ENCODE peak calls at places on chromosomes 4 and X, in nine cellular contexts. B is A549, S is transverse colon, R is left lung, V is astrocyte of the spinal cord, O is choroid plexus epithelial cell, A is GM12865, P is thoracic aorta, D is fibroblast of villous mesenchyme. Q is an unnamed sample.
A peak's percentile ranks its signal among the peaks of the same experiment; 100 is the strongest.

GRCh38 chr4:86834901-86835300 is 14.3 kb downstream of the SLC10A6 start:
- DNase-seq in B (no peak), S (no peak), R (no peak), V (peak; percentile 70), O (peak; percentile 76), A (no peak), P (no peak), D (peak; percentile 69), Q (no peak)

GRCh38 chr4:11514780-11515432 is 86.2 kb upstream of the HS3ST1 start:
- DNase-seq in B (no peak), S (no peak), R (no peak), V (no peak), O (no peak), A (no peak), P (no peak), D (no peak), Q (no peak)

GRCh38 chr4:165540206-165540865 is 161.5 kb downstream of the CPE start:
- DNase-seq in B (no peak), S (no peak), R (no peak), V (no peak), O (no peak), A (no peak), P (no peak), D (no peak), Q (no peak)

GRCh38 chr4:38119663-38120374 is 159.6 kb downstream of the PTTG2 start:
- DNase-seq in B (peak; percentile 5), S (no peak), R (no peak), V (peak; percentile 88), O (peak; percentile 87), A (no peak), P (no peak), D (peak; percentile 96), Q (no peak)

GRCh38 chrX:72141372-72142004 is 9.8 kb upstream of the RTL5 start:
- DNase-seq in B (no peak), S (no peak), R (no peak), V (no peak), O (peak; percentile 13), A (peak; percentile 45), P (no peak), D (peak; percentile 46), Q (no peak)

GRCh38 chr4:96170198-96170597 is 330.3 kb downstream of the PDHA2 start:
- DNase-seq in B (peak; percentile 3), S (no peak), R (peak; percentile 18), V (no peak), O (no peak), A (peak; percentile 1), P (no peak), D (peak; percentile 31), Q (no peak)

GRCh38 chr4:80138556-80139538 is 58.5 kb upstream of the PRDM8 start:
- DNase-seq in B (no peak), S (peak; percentile 8), R (no peak), V (peak; percentile 53), O (peak; percentile 76), A (peak; percentile 75), P (no peak), D (peak; percentile 41), Q (peak; percentile 29)

GRCh38 chr4:7320413-7320812 is 114.3 kb downstream of the PSAPL1 start:
- DNase-seq in B (no peak), S (no peak), R (no peak), V (no peak), O (no peak), A (no peak), P (no peak), D (no peak), Q (no peak)

GRCh38 chr4:173528378-173529321 is 1.4 kb downstream of the HAND2 start:
- DNase-seq in B (no peak), S (no peak), R (no peak), V (no peak), O (no peak), A (no peak), P (no peak), D (peak; percentile 64), Q (peak; percentile 65)

DNA sequence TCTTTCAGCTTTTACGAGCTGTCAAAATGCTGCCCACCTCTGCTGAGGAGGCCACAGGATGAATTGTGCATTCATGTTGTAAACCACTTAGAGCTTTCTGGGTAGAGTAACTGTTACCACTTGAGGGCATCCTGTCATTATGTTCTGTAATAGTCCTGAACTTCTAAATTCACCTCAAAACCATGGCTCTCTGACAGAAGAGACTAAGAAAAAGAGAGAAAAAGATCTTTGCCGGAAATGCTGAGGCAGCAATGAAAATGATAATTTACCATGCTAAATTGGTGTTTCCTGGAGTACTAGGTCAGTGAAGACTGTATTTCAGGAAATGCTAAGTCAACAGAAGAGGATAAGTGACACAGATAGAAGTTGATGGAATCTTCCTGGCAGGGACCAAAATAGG is 942.3 kb upstream of the SLIT2 start:
- DNase-seq in B (no peak), S (no peak), R (no peak), V (peak; percentile 74), O (peak; percentile 86), A (no peak), P (no peak), D (peak; percentile 60), Q (peak; percentile 85)
- TF ChIP-seq CTCF in B (no peak), S (no peak), R (no peak), V (peak; percentile 60), O (peak; percentile 65), A (no peak), P (no peak), D (peak; percentile 53), Q (peak; percentile 58)

DNA sequence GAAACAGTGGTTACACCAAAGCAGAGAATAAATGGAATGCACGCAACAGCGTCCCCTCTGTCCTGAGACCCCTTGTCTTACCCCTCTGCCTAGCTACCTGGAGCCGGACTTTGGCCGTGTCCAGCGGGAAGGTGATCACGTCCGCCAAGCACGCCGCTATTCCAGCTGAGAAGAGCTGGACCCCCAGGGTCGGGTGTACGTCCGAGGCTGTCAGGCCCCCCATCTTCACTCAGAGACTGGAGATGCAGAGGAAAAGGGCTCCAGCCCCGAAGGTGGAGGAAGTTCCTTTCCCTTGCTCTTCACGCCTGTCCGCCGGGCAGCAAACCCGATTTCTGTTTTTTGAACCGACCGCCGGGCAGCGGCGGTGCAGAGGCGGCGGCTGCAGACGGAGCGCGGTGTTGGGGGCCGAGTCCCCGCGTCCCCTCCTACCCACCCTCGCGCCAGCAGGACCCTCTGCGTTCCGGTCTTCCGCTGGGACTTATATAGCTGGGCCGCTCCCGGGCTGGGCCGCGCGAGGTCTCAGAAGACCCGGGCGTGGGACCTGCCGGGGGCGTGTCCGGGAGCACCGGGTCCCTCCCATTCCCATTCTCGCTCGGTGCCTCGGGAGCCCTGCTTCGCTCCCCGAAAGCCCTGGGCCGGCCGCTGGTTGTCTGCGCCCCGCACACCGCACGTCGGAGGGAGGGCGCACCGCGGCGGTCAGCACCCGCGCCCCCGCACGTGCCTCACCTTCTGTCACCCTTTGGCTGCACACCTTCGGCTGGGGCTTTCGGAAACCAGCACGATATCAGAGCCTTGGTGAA is at the start of gene UCP1:
- DNase-seq in B (no peak), S (peak; percentile 19), R (no peak), V (peak; percentile 2), O (peak; percentile 3), A (no peak), P (no peak), D (no peak), Q (no peak)
- H3K4me3 ChIP-seq in B (peak within 1 kb of the TSS; percentile 36), S (peak within 1 kb of the TSS; percentile 46), R (peak within 1 kb of the TSS; percentile 45), V (peak within 1 kb of the TSS; percentile 37), O (peak within 1 kb of the TSS; percentile 50), A (no peak within 1 kb of the TSS), P (peak within 1 kb of the TSS; percentile 73), D (peak within 1 kb of the TSS; percentile 42), Q (peak within 1 kb of the TSS; percentile 40)

GRCh38 chr4:27407616-27408015 is 547.0 kb downstream of the STIM2 start:
- DNase-seq in B (no peak), S (no peak), R (no peak), V (peak; percentile 12), O (peak; percentile 1), A (no peak), P (no peak), D (no peak), Q (no peak)
- TF ChIP-seq CTCF in B (no peak), S (no peak), R (no peak), V (no peak), O (no peak), A (no peak), P (no peak), D (no peak), Q (no peak)

GRCh38 chrX:2698604-2699003 is 7.5 kb downstream of the CD99 start:
- DNase-seq in B (no peak), S (no peak), R (no peak), V (no peak), O (no peak), A (no peak), P (no peak), D (no peak), Q (no peak)

GRCh38 chrX:2697306-2697705 is 6.2 kb downstream of the CD99 start:
- DNase-seq in B (no peak), S (no peak), R (no peak), V (no peak), O (no peak), A (no peak), P (no peak), D (no peak), Q (no peak)

GRCh38 chrX:2699959-2700358 is 8.9 kb downstream of the CD99 start:
- DNase-seq in B (no peak), S (no peak), R (no peak), V (no peak), O (no peak), A (no peak), P (no peak), D (no peak), Q (no peak)

GRCh38 chrX:2696698-2697215 is 5.7 kb downstream of the CD99 start:
- DNase-seq in B (peak; percentile 35), S (no peak), R (no peak), V (peak; percentile 90), O (peak; percentile 81), A (peak; percentile 82), P (no peak), D (peak; percentile 73), Q (peak; percentile 93)

GRCh38 chrX:2697741-2698294 is 6.7 kb downstream of the CD99 start:
- DNase-seq in B (no peak), S (no peak), R (no peak), V (no peak), O (peak; percentile 49), A (no peak), P (no peak), D (peak; percentile 49), Q (no peak)
- H3K4me3 ChIP-seq in B (no peak overlapping the region), S (no peak overlapping the region), R (no peak overlapping the region), V (no peak overlapping the region), O (no peak overlapping the region), A (no peak overlapping the region), P (peak overlapping the region; percentile 29), D (no peak overlapping the region), Q (no peak overlapping the region)

GRCh38 chrX:15146515-15146914 is 123.4 kb downstream of the ASB9 start:
- DNase-seq in B (peak; percentile 2), S (peak; percentile 11), R (no peak), V (peak; percentile 4), O (peak; percentile 28), A (peak; percentile 17), P (no peak), D (peak; percentile 10), Q (peak; percentile 3)
- TF ChIP-seq CTCF in B (peak; percentile 36), S (peak; percentile 34), R (no peak), V (peak; percentile 49), O (peak; percentile 57), A (peak; percentile 40), P (no peak), D (peak; percentile 35), Q (peak; percentile 35)

GRCh38 chrX:140502491-140503229 is 2.2 kb downstream of the SOX3 start:
- DNase-seq in B (no peak), S (no peak), R (no peak), V (peak; percentile 1), O (no peak), A (no peak), P (no peak), D (no peak), Q (no peak)
- H3K4me3 ChIP-seq in B (no peak overlapping the region), S (no peak overlapping the region), R (no peak overlapping the region), V (peak overlapping the region; percentile 12), O (no peak overlapping the region), A (no peak overlapping the region), P (peak overlapping the region; percentile 62), D (no peak overlapping the region), Q (no peak overlapping the region)